ENCODE peak calls at places on chromosomes 13 and 19, in nine cellular contexts. O is GM12878, Y is spleen, K is GM23338, N is transverse colon, P is H1, C is upper lobe of left lung, X is K562, B is stomach. I is an unnamed sample.
A peak's percentile ranks its signal among the peaks of the same experiment; 100 is the strongest.

GRCh38 chr19:48196933-48197665 is 26.6 kb downstream of the ZSWIM9 start:
- DNase-seq in O (no peak), Y (no peak), K (peak; percentile 18), N (no peak), P (no peak), C (no peak), X (no peak), B (no peak), I (no peak)

GRCh38 chr13:60572003-60572792 is 175.2 kb downstream of the TDRD3 start:
- DNase-seq in O (no peak), Y (no peak), K (peak; percentile 61), N (no peak), P (no peak), C (no peak), X (no peak), B (no peak), I (no peak)

GRCh38 chr19:57813919-57814504 is 701 bp downstream of the ZNF552 start:
- DNase-seq in O (no peak), Y (no peak), K (peak; percentile 34), N (peak; percentile 50), P (no peak), C (no peak), X (peak; percentile 23), B (no peak), I (peak; percentile 22)

GRCh38 chr13:99977912-99978780 is 3.4 kb upstream of the ZIC2 start:
- DNase-seq in O (no peak), Y (no peak), K (peak; percentile 82), N (no peak), P (peak; percentile 52), C (no peak), X (no peak), B (no peak), I (no peak)

GRCh38 chr13:69092615-69093322 is 1014.9 kb upstream of the ATXN8OS start:
- DNase-seq in O (no peak), Y (no peak), K (peak; percentile 72), N (no peak), P (peak; percentile 47), C (no peak), X (no peak), B (no peak), I (no peak)

GRCh38 chr13:75841905-75842304 is 205.8 kb downstream of the LMO7 start:
- DNase-seq in O (no peak), Y (no peak), K (no peak), N (no peak), P (no peak), C (no peak), X (no peak), B (no peak), I (no peak)

GRCh38 chr19:35037716-35038622 is 3.6 kb upstream of the HPN start:
- DNase-seq in O (peak; percentile 30), Y (no peak), K (no peak), N (no peak), P (no peak), C (peak; percentile 24), X (no peak), B (no peak), I (no peak)

GRCh38 chr13:71866173-71867091 is 572 bp downstream of the DACH1 start:
- DNase-seq in O (no peak), Y (peak; percentile 88), K (peak; percentile 33), N (peak; percentile 24), P (peak; percentile 69), C (peak; percentile 25), X (no peak), B (peak; percentile 31), I (peak; percentile 27)

GRCh38 chr13:26422036-26422435 is 135.4 kb upstream of the WASF3 start:
- DNase-seq in O (no peak), Y (no peak), K (no peak), N (no peak), P (no peak), C (no peak), X (no peak), B (no peak), I (no peak)

GRCh38 chr19:43581467-43581866 is 5.9 kb downstream of the PINLYP start:
- DNase-seq in O (no peak), Y (no peak), K (no peak), N (no peak), P (no peak), C (no peak), X (no peak), B (no peak), I (no peak)

GRCh38 chr13:46211521-46212351 is at the start of gene LRRC63:
- DNase-seq in O (no peak), Y (peak; percentile 96), K (peak; percentile 81), N (peak; percentile 87), P (peak; percentile 81), C (peak; percentile 93), X (peak; percentile 81), B (peak; percentile 87), I (peak; percentile 73)

GRCh38 chr13:34627499-34627898 is 314.6 kb upstream of the NBEA start:
- DNase-seq in O (no peak), Y (no peak), K (peak; percentile 29), N (no peak), P (no peak), C (no peak), X (no peak), B (no peak), I (no peak)

GRCh38 chr13:101434486-101434885 is 18.0 kb upstream of the ITGBL1 start:
- DNase-seq in O (no peak), Y (no peak), K (no peak), N (no peak), P (no peak), C (no peak), X (no peak), B (no peak), I (no peak)

GRCh38 chr19:48489608-48490216 is 20.5 kb downstream of the CYTH2 start:
- DNase-seq in O (no peak), Y (peak; percentile 93), K (peak; percentile 87), N (peak; percentile 91), P (peak; percentile 99), C (peak; percentile 85), X (peak; percentile 78), B (peak; percentile 87), I (peak; percentile 61)

GRCh38 chr13:23372264-23372905 is 61.1 kb downstream of the SACS start:
- DNase-seq in O (no peak), Y (no peak), K (no peak), N (no peak), P (no peak), C (no peak), X (no peak), B (no peak), I (no peak)

GRCh38 chr13:38661276-38661675 is 25.6 kb upstream of the FREM2 start:
- DNase-seq in O (no peak), Y (no peak), K (no peak), N (no peak), P (no peak), C (no peak), X (no peak), B (no peak), I (no peak)
- TF ChIP-seq POLR2AphosphoS5 in O (no peak), Y (no peak), K (no peak), N (no peak), P (no peak), C (no peak), X (no peak), B (no peak), I (no peak)

DNA sequence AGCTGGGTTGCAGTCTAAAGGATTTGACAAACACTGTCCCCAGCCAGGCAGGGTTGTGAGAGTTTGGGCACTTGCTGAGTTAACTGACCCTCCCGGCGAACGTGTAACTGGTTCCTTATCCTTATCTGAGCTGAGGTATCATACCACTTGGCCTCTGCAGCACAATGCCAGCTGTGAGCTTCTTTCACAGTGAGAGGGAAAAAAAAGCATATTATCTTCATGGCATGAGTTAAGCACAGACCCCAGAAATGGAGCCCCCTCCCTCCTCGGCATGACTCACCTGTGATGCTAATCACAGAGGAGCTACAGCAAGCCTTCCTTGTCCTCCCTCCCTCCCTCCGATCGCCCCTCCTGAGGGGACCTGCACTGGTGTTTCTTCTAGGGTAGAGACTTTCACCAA is 60.6 kb downstream of the EFNB2 start:
- DNase-seq in O (no peak), Y (no peak), K (no peak), N (no peak), P (no peak), C (no peak), X (no peak), B (no peak), I (no peak)
- H3K4me3 ChIP-seq in O (no peak overlapping the region), Y (no peak overlapping the region), K (no peak overlapping the region), N (no peak overlapping the region), P (no peak overlapping the region), C (no peak overlapping the region), X (no peak overlapping the region), B (no peak overlapping the region), I (no peak overlapping the region)

GRCh38 chr19:16516381-16516780 is 20.2 kb downstream of the C19orf44 start:
- DNase-seq in O (no peak), Y (no peak), K (no peak), N (no peak), P (no peak), C (no peak), X (no peak), B (no peak), I (no peak)
- H3K36me3 ChIP-seq in O (peaks cover 20% of the 10 kb centered on the region), Y (peaks cover 5% of the 10 kb centered on the region), K (peaks cover 16% of the 10 kb centered on the region), N (peaks cover 31% of the 10 kb centered on the region), P (peaks cover 42% of the 10 kb centered on the region), C (peaks cover 53% of the 10 kb centered on the region), X (peaks cover 73% of the 10 kb centered on the region), B (peaks cover 97% of the 10 kb centered on the region), I (peaks cover 27% of the 10 kb centered on the region)

DNA sequence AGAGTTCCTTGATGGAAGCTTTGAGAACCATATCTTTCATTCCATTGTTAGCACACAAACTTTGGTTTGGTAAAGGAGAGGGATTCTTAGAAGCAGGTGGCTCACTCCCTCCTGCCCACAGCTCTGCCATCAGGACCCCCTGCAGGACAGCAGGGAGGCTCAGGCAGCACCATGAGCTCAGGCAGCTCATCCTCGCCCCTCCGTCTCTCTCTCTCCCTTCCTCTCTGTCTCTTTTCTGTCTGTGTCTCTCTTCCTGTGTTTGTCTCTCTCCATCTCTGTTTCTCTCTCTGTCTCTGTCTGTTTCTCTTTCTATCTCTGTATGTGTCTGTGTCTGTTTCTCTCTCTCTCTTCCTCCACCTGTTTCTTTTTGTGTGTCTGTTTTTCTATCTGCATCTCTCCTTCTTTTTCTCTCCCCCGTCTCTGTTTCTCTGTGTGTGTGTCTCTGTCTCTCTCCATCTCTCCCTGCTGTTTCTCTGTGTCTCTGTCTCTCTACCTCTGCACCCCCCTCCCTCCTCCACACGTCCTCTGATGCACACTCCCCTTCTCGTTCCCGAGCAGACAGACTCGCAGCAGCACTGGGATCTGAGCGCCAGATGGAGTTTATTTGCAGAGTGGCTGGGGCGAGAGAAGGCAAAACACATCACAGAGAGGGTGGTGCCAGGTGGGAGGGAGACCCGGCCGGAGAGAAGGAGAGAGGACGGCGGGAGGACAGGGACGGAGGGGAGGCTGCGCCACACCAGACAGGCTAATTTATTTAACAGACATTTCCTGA is 8.7 kb downstream of the SBK2 start:
- DNase-seq in O (no peak), Y (no peak), K (no peak), N (no peak), P (no peak), C (no peak), X (no peak), B (no peak), I (no peak)
- TF ChIP-seq POLR2AphosphoS5 in O (no peak), Y (no peak), K (no peak), N (no peak), P (no peak), C (no peak), X (no peak), B (no peak), I (no peak)

DNA sequence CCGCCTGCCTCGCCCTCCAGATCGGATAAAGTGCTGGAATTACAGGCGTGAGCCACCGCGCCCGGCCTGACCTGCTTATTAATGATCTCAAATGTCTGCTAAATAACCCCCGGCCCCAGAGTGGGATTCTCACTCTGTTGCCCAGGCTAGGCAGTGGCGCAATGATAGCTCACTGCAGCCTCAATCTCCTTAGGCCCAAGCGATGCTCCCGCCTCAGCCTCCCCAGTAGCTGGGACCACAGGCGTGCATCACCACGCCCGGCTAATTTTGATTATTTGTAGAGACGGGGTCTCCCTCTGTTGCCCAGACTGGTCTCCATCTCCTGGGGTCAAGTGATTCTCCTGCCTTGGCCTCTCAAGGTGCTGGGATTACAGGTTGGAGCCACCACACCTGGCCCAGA is 626 bp upstream of the ATP5F1D start:
- DNase-seq in O (no peak), Y (no peak), K (no peak), N (no peak), P (peak; percentile 52), C (no peak), X (no peak), B (no peak), I (no peak)
- H3K4me3 ChIP-seq in O (peak overlapping the region; percentile 60), Y (peak overlapping the region; percentile 62), K (peak overlapping the region; percentile 95), N (no peak overlapping the region), P (peak overlapping the region; percentile 95), C (peak overlapping the region; percentile 45), X (peak overlapping the region; percentile 100), B (peak overlapping the region; percentile 76), I (peak overlapping the region; percentile 83)